ENCODE peak calls at places on chromosomes 12 and 14, in ten cellular contexts. One of them, this sample, is unnamed.

GRCh38 chr12:109888179-109889020 is 8.1 kb upstream of the GLTP start:
- DNase-seq in aorta: no peak
- DNase-seq in neural progenitor cell: no peak
- DNase-seq in thoracic aorta: no peak
- DNase-seq in body of pancreas: no peak
- DNase-seq in AG10803: peak
- DNase-seq in mammary epithelial cell: peak
- DNase-seq in lower lobe of right lung: no peak
- DNase-seq in left ventricle myocardium inferior: no peak
- DNase-seq in foreskin fibroblast: peak
- DNase-seq in this sample: peak

GRCh38 chr14:72736348-72736747 is 157.6 kb downstream of the DPF3 start:
- DNase-seq in foreskin fibroblast: peak
- DNase-seq in mammary epithelial cell: no peak
- DNase-seq in neural progenitor cell: no peak
- DNase-seq in lower lobe of right lung: no peak
- DNase-seq in body of pancreas: no peak
- DNase-seq in AG10803: peak
- DNase-seq in thoracic aorta: no peak
- DNase-seq in aorta: no peak
- DNase-seq in left ventricle myocardium inferior: no peak
- DNase-seq in this sample: no peak

GRCh38 chr14:101797785-101798342 is 36.4 kb downstream of the PPP2R5C start:
- DNase-seq in mammary epithelial cell: no peak
- DNase-seq in left ventricle myocardium inferior: peak
- DNase-seq in foreskin fibroblast: no peak
- DNase-seq in thoracic aorta: no peak
- DNase-seq in AG10803: no peak
- DNase-seq in aorta: no peak
- DNase-seq in neural progenitor cell: no peak
- DNase-seq in lower lobe of right lung: no peak
- DNase-seq in body of pancreas: no peak
- DNase-seq in this sample: no peak

GRCh38 chr12:13727707-13728147 is 253.7 kb downstream of the GRIN2B start:
- DNase-seq in neural progenitor cell: no peak
- DNase-seq in body of pancreas: no peak
- DNase-seq in foreskin fibroblast: no peak
- DNase-seq in mammary epithelial cell: peak
- DNase-seq in lower lobe of right lung: no peak
- DNase-seq in left ventricle myocardium inferior: no peak
- DNase-seq in thoracic aorta: no peak
- DNase-seq in AG10803: no peak
- DNase-seq in aorta: no peak
- DNase-seq in this sample: no peak

GRCh38 chr12:52877242-52877641 is 27.6 kb downstream of the KRT8 start:
- DNase-seq in neural progenitor cell: no peak
- DNase-seq in AG10803: no peak
- DNase-seq in thoracic aorta: no peak
- DNase-seq in left ventricle myocardium inferior: no peak
- DNase-seq in aorta: no peak
- DNase-seq in lower lobe of right lung: no peak
- DNase-seq in body of pancreas: no peak
- DNase-seq in foreskin fibroblast: no peak
- DNase-seq in mammary epithelial cell: no peak
- DNase-seq in this sample: no peak

GRCh38 chr12:12015073-12015685 is 55.6 kb upstream of the BCL2L14 start:
- DNase-seq in left ventricle myocardium inferior: no peak
- DNase-seq in thoracic aorta: no peak
- DNase-seq in AG10803: no peak
- DNase-seq in neural progenitor cell: no peak
- DNase-seq in lower lobe of right lung: no peak
- DNase-seq in aorta: no peak
- DNase-seq in body of pancreas: no peak
- DNase-seq in mammary epithelial cell: no peak
- DNase-seq in foreskin fibroblast: no peak
- DNase-seq in this sample: no peak

GRCh38 chr12:123900898-123901376 is 71.7 kb downstream of the CCDC92 start:
- DNase-seq in left ventricle myocardium inferior: no peak
- DNase-seq in lower lobe of right lung: no peak
- DNase-seq in AG10803: no peak
- DNase-seq in thoracic aorta: no peak
- DNase-seq in mammary epithelial cell: no peak
- DNase-seq in neural progenitor cell: peak
- DNase-seq in foreskin fibroblast: peak
- DNase-seq in body of pancreas: no peak
- DNase-seq in aorta: no peak
- DNase-seq in this sample: no peak

GRCh38 chr14:29352681-29353080 is 575.0 kb downstream of the PRKD1 start:
- DNase-seq in left ventricle myocardium inferior: no peak
- DNase-seq in neural progenitor cell: no peak
- DNase-seq in thoracic aorta: no peak
- DNase-seq in body of pancreas: no peak
- DNase-seq in aorta: no peak
- DNase-seq in foreskin fibroblast: peak
- DNase-seq in lower lobe of right lung: no peak
- DNase-seq in mammary epithelial cell: no peak
- DNase-seq in AG10803: peak
- DNase-seq in this sample: no peak

GRCh38 chr12:2166696-2167095 is 113.9 kb downstream of the CACNA1C start:
- DNase-seq in lower lobe of right lung: no peak
- DNase-seq in aorta: no peak
- DNase-seq in neural progenitor cell: no peak
- DNase-seq in body of pancreas: no peak
- DNase-seq in mammary epithelial cell: no peak
- DNase-seq in AG10803: no peak
- DNase-seq in thoracic aorta: no peak
- DNase-seq in left ventricle myocardium inferior: no peak
- DNase-seq in foreskin fibroblast: no peak
- DNase-seq in this sample: no peak

GRCh38 chr12:68844788-68845695 is 37.1 kb downstream of the MDM2 start:
- DNase-seq in mammary epithelial cell: no peak
- DNase-seq in lower lobe of right lung: no peak
- DNase-seq in foreskin fibroblast: no peak
- DNase-seq in AG10803: no peak
- DNase-seq in left ventricle myocardium inferior: no peak
- DNase-seq in neural progenitor cell: no peak
- DNase-seq in thoracic aorta: no peak
- DNase-seq in aorta: no peak
- DNase-seq in body of pancreas: no peak
- DNase-seq in this sample: no peak

GRCh38 chr14:64605926-64606685 is 56.3 kb downstream of the PPP1R36 start:
- DNase-seq in neural progenitor cell: no peak
- DNase-seq in thoracic aorta: no peak
- DNase-seq in foreskin fibroblast: peak
- DNase-seq in mammary epithelial cell: peak
- DNase-seq in lower lobe of right lung: no peak
- DNase-seq in left ventricle myocardium inferior: no peak
- DNase-seq in AG10803: no peak
- DNase-seq in body of pancreas: no peak
- DNase-seq in aorta: no peak
- DNase-seq in this sample: no peak

GRCh38 chr14:66140213-66140918 is 345.8 kb upstream of the CCDC196 start:
- DNase-seq in mammary epithelial cell: no peak
- DNase-seq in foreskin fibroblast: no peak
- DNase-seq in lower lobe of right lung: no peak
- DNase-seq in neural progenitor cell: no peak
- DNase-seq in AG10803: no peak
- DNase-seq in aorta: no peak
- DNase-seq in thoracic aorta: no peak
- DNase-seq in body of pancreas: no peak
- DNase-seq in left ventricle myocardium inferior: no peak
- DNase-seq in this sample: no peak

DNA sequence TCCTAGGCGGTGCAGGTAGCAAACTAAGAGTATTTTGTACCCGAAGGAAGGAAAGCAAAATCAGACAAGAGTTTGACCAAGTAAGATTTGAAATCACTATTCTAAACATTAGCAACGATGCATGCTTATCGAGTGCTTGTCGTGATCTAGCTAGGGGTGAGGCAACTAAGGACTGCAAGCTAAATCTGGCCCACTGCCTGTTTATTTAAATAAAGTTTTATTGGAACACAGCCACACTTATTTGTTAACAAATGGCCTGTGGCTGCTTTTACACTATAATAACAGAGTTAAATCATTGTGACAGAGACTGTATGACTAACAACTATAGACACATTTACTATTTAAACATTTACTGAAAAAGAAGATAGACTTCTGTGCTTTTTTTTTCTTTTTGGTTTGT is 983.6 kb downstream of the VRK1 start:
- DNase-seq in thoracic aorta: no peak
- DNase-seq in AG10803: no peak
- DNase-seq in left ventricle myocardium inferior: no peak
- DNase-seq in mammary epithelial cell: no peak
- DNase-seq in neural progenitor cell: no peak
- DNase-seq in foreskin fibroblast: no peak
- DNase-seq in lower lobe of right lung: no peak
- DNase-seq in aorta: no peak
- DNase-seq in body of pancreas: no peak
- DNase-seq in this sample: no peak
- H3K4me3 ChIP-seq in thoracic aorta: no peak
- H3K4me3 ChIP-seq in AG10803: no peak
- H3K4me3 ChIP-seq in left ventricle myocardium inferior: no peak
- H3K4me3 ChIP-seq in mammary epithelial cell: no peak
- H3K4me3 ChIP-seq in neural progenitor cell: no peak
- H3K4me3 ChIP-seq in foreskin fibroblast: no peak
- H3K4me3 ChIP-seq in lower lobe of right lung: no peak
- H3K4me3 ChIP-seq in aorta: no peak
- H3K4me3 ChIP-seq in body of pancreas: no peak
- H3K4me3 ChIP-seq in this sample: no peak

GRCh38 chr12:121214171-121214777 is 4.3 kb downstream of the P2RX4 start:
- DNase-seq in lower lobe of right lung: no peak
- DNase-seq in thoracic aorta: no peak
- DNase-seq in body of pancreas: no peak
- DNase-seq in left ventricle myocardium inferior: no peak
- DNase-seq in aorta: no peak
- DNase-seq in AG10803: peak
- DNase-seq in neural progenitor cell: no peak
- DNase-seq in foreskin fibroblast: peak
- DNase-seq in mammary epithelial cell: peak
- DNase-seq in this sample: peak

GRCh38 chr12:121209221-121209620 is 708 bp upstream of the P2RX4 start:
- DNase-seq in mammary epithelial cell: no peak
- DNase-seq in foreskin fibroblast: no peak
- DNase-seq in aorta: no peak
- DNase-seq in AG10803: no peak
- DNase-seq in neural progenitor cell: no peak
- DNase-seq in thoracic aorta: no peak
- DNase-seq in body of pancreas: no peak
- DNase-seq in lower lobe of right lung: no peak
- DNase-seq in left ventricle myocardium inferior: no peak
- DNase-seq in this sample: no peak

GRCh38 chr12:121205491-121205890 is 4.4 kb upstream of the P2RX4 start:
- DNase-seq in left ventricle myocardium inferior: no peak
- DNase-seq in foreskin fibroblast: peak
- DNase-seq in aorta: no peak
- DNase-seq in AG10803: peak
- DNase-seq in lower lobe of right lung: no peak
- DNase-seq in mammary epithelial cell: no peak
- DNase-seq in body of pancreas: no peak
- DNase-seq in thoracic aorta: no peak
- DNase-seq in neural progenitor cell: no peak
- DNase-seq in this sample: no peak

GRCh38 chr12:121212875-121213274 is 2.9 kb downstream of the P2RX4 start:
- DNase-seq in mammary epithelial cell: no peak
- DNase-seq in thoracic aorta: no peak
- DNase-seq in neural progenitor cell: no peak
- DNase-seq in foreskin fibroblast: no peak
- DNase-seq in lower lobe of right lung: no peak
- DNase-seq in aorta: no peak
- DNase-seq in body of pancreas: no peak
- DNase-seq in left ventricle myocardium inferior: no peak
- DNase-seq in AG10803: no peak
- DNase-seq in this sample: no peak

GRCh38 chr12:121209629-121210572 is at the start of gene P2RX4:
- DNase-seq in AG10803: peak
- DNase-seq in thoracic aorta: peak
- DNase-seq in neural progenitor cell: peak
- DNase-seq in body of pancreas: peak
- DNase-seq in lower lobe of right lung: peak
- DNase-seq in aorta: peak
- DNase-seq in foreskin fibroblast: peak
- DNase-seq in mammary epithelial cell: peak
- DNase-seq in left ventricle myocardium inferior: peak
- DNase-seq in this sample: peak
- H3K4me3 ChIP-seq in AG10803: peak
- H3K4me3 ChIP-seq in thoracic aorta: peak
- H3K4me3 ChIP-seq in neural progenitor cell: peak
- H3K4me3 ChIP-seq in body of pancreas: peak
- H3K4me3 ChIP-seq in lower lobe of right lung: peak
- H3K4me3 ChIP-seq in aorta: peak
- H3K4me3 ChIP-seq in foreskin fibroblast: peak
- H3K4me3 ChIP-seq in mammary epithelial cell: peak
- H3K4me3 ChIP-seq in left ventricle myocardium inferior: peak
- H3K4me3 ChIP-seq in this sample: peak

DNA sequence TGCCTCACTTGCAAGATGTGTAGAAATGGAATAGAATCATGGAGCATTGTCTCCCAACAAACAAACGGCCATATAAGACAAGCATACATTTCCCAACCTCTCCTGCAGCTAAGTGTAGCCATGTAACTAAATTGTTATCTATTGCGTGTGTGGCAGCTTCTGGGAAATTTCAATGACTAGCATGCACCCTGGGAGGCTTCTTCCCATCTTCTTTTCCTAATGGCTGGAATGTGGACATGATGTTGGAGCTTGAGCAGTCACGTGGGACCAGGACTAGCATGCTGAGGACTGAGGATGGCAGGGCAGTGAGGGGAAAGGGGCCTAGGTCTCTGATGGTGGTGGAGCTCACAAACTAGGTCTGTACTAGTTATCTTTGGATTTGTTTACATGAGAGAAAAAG is 21.7 kb upstream of the CTDSP2 start:
- DNase-seq in left ventricle myocardium inferior: no peak
- DNase-seq in aorta: no peak
- DNase-seq in lower lobe of right lung: no peak
- DNase-seq in neural progenitor cell: no peak
- DNase-seq in AG10803: peak
- DNase-seq in mammary epithelial cell: no peak
- DNase-seq in thoracic aorta: no peak
- DNase-seq in body of pancreas: no peak
- DNase-seq in foreskin fibroblast: no peak
- DNase-seq in this sample: no peak
- H3K4me3 ChIP-seq in left ventricle myocardium inferior: no peak
- H3K4me3 ChIP-seq in aorta: no peak
- H3K4me3 ChIP-seq in lower lobe of right lung: no peak
- H3K4me3 ChIP-seq in neural progenitor cell: no peak
- H3K4me3 ChIP-seq in AG10803: no peak
- H3K4me3 ChIP-seq in mammary epithelial cell: no peak
- H3K4me3 ChIP-seq in thoracic aorta: no peak
- H3K4me3 ChIP-seq in body of pancreas: no peak
- H3K4me3 ChIP-seq in foreskin fibroblast: no peak
- H3K4me3 ChIP-seq in this sample: no peak

DNA sequence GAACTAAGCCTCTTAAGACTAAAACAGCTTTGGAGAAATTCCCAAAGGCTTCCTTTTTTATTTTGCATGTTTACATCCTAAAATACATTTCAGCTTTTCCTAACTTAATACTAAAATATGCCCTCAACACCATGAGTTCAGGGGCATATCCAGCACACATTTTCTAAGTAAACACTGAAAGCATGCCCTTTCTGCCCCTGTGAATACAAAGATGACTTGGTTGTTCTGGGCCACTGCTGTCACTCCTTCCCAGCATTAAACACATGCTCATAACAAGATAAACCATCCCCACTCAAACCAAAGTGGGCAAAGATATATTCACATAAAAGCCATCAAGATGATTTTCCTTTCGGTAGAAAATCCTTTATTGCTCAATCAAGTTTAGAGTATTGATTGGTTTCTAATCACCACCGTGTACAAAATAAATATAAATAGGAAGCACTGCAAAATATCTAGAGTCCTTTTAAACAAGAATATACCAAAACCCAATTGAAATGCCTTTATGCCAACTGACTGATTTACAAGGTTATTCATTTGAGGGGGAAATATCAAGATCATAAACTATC is 1.9 kb downstream of the CCNB1IP1 start:
- DNase-seq in aorta: no peak
- DNase-seq in body of pancreas: no peak
- DNase-seq in left ventricle myocardium inferior: no peak
- DNase-seq in lower lobe of right lung: no peak
- DNase-seq in AG10803: no peak
- DNase-seq in neural progenitor cell: no peak
- DNase-seq in mammary epithelial cell: no peak
- DNase-seq in thoracic aorta: no peak
- DNase-seq in foreskin fibroblast: no peak
- DNase-seq in this sample: no peak
- H3K4me3 ChIP-seq in aorta: no peak
- H3K4me3 ChIP-seq in body of pancreas: no peak
- H3K4me3 ChIP-seq in left ventricle myocardium inferior: peak
- H3K4me3 ChIP-seq in lower lobe of right lung: no peak
- H3K4me3 ChIP-seq in AG10803: no peak
- H3K4me3 ChIP-seq in neural progenitor cell: peak
- H3K4me3 ChIP-seq in mammary epithelial cell: peak
- H3K4me3 ChIP-seq in thoracic aorta: peak
- H3K4me3 ChIP-seq in foreskin fibroblast: no peak
- H3K4me3 ChIP-seq in this sample: no peak

This sample was measured in skeletal muscle cell.